ENCODE peak calls at places on chromosomes 3 and 15, in ten cellular contexts. Q, C, S, A, V, B, X, R, M and E are unnamed samples.
A peak's percentile ranks its signal among the peaks of the same experiment; 100 is the strongest.

GRCh38 chr15:25947336-25948080 is 84.4 kb upstream of the ATP10A start:
- DNase-seq in R (peak; percentile 4), B (no peak), A (no peak), V (no peak), Q (peak; percentile 17), S (no peak), X (no peak), M (no peak), C (peak; percentile 57), E (no peak)

GRCh38 chr15:76342046-76342381 is 5.4 kb downstream of the ISL2 start:
- DNase-seq in V (no peak), Q (no peak), M (no peak), R (peak; percentile 9), C (no peak), S (no peak), A (no peak), B (no peak), X (no peak), E (no peak)

GRCh38 chr3:129936757-129937156 is 37.8 kb upstream of the TRH start:
- DNase-seq in Q (peak; percentile 10), C (peak; percentile 65), V (no peak), A (peak; percentile 70), R (no peak), B (peak; percentile 78), S (peak; percentile 38), M (peak; percentile 86), X (no peak), E (peak; percentile 87)

GRCh38 chr3:49610881-49611280 is 56.6 kb downstream of the BSN start:
- DNase-seq in C (no peak), B (no peak), S (no peak), A (no peak), M (no peak), R (no peak), Q (no peak), V (no peak), X (no peak), E (no peak)

GRCh38 chr15:75179773-75180140 is 21.9 kb upstream of the C15orf39 start:
- DNase-seq in A (no peak), C (no peak), V (no peak), R (no peak), Q (no peak), X (no peak), S (no peak), B (no peak), M (peak; percentile 72), E (no peak)

GRCh38 chr3:57151021-57151449 is 14.1 kb downstream of the IL17RD start:
- DNase-seq in Q (no peak), X (no peak), V (no peak), S (no peak), M (peak; percentile 30), C (no peak), R (no peak), A (peak; percentile 33), B (no peak), E (no peak)

GRCh38 chr3:112445839-112446238 is 53.4 kb downstream of the BTLA start:
- DNase-seq in S (no peak), M (no peak), X (no peak), V (no peak), C (no peak), A (peak; percentile 64), Q (no peak), B (no peak), R (no peak), E (no peak)

GRCh38 chr3:170117134-170117533 is 64.4 kb downstream of the PHC3 start:
- DNase-seq in S (no peak), M (no peak), A (peak; percentile 20), R (no peak), X (no peak), V (no peak), B (peak; percentile 19), Q (no peak), C (peak; percentile 25), E (no peak)

GRCh38 chr3:149414557-149415231 is 37.2 kb upstream of the TM4SF1 start:
- DNase-seq in R (no peak), V (no peak), B (no peak), X (no peak), A (peak; percentile 56), M (peak; percentile 44), Q (no peak), S (no peak), C (no peak), E (no peak)

GRCh38 chr3:45368382-45368781 is 20.0 kb upstream of the LARS2 start:
- DNase-seq in R (no peak), X (no peak), S (no peak), Q (no peak), A (no peak), B (no peak), V (no peak), M (no peak), C (no peak), E (no peak)

GRCh38 chr15:40932625-40933519 is 3.7 kb downstream of the DLL4 start:
- DNase-seq in C (no peak), X (no peak), Q (peak; percentile 21), S (no peak), R (no peak), A (no peak), M (no peak), B (no peak), V (no peak), E (no peak)

GRCh38 chr3:82087958-82088357 is 326.5 kb upstream of the GBE1 start:
- DNase-seq in A (peak; percentile 81), S (no peak), B (no peak), R (no peak), X (no peak), M (peak; percentile 66), V (no peak), Q (no peak), C (no peak), E (no peak)

GRCh38 chr15:55319537-55320325 is 709 bp downstream of the PIGB start:
- DNase-seq in M (peak; percentile 33), X (no peak), A (peak; percentile 23), C (peak; percentile 22), V (peak; percentile 79), B (peak; percentile 26), S (peak; percentile 27), Q (no peak), R (no peak), E (peak; percentile 82)

GRCh38 chr3:71011565-71012287 is 571.8 kb downstream of the FOXP1 start:
- DNase-seq in Q (no peak), B (no peak), R (no peak), V (peak; percentile 55), A (no peak), S (no peak), M (no peak), X (no peak), C (peak; percentile 33), E (peak; percentile 9)

GRCh38 chr15:72168131-72168825 is 29.3 kb downstream of the GRAMD2A start:
- DNase-seq in C (peak; percentile 87), A (peak; percentile 29), V (no peak), R (no peak), S (peak; percentile 67), X (no peak), Q (no peak), B (peak; percentile 52), M (peak; percentile 17), E (peak; percentile 77)

GRCh38 chr15:81106560-81106959 is 27.5 kb upstream of the CFAP161 start:
- DNase-seq in X (peak; percentile 4), A (peak; percentile 86), B (peak; percentile 65), S (peak; percentile 58), V (peak; percentile 60), C (peak; percentile 86), M (peak; percentile 84), R (peak; percentile 51), Q (peak; percentile 33), E (peak; percentile 83)

GRCh38 chr3:64143399-64144130 is 81.7 kb downstream of the PRICKLE2 start:
- DNase-seq in S (no peak), M (peak; percentile 69), C (no peak), X (no peak), V (no peak), A (peak; percentile 60), B (no peak), R (no peak), Q (peak; percentile 29), E (peak; percentile 11)

GRCh38 chr15:94584833-94585244 is 353.5 kb downstream of the MCTP2 start:
- DNase-seq in A (peak; percentile 18), B (peak; percentile 98), M (no peak), C (peak; percentile 96), X (peak; percentile 40), R (no peak), S (peak; percentile 82), Q (no peak), V (peak; percentile 48), E (peak; percentile 92)

GRCh38 chr3:196528639-196529233 is 13.6 kb upstream of the SMCO1 start:
- DNase-seq in S (peak; percentile 84), V (peak; percentile 92), X (peak; percentile 49), Q (peak; percentile 11), A (peak; percentile 64), C (peak; percentile 92), B (peak; percentile 75), M (peak; percentile 65), R (peak; percentile 86), E (peak; percentile 64)

GRCh38 chr3:134611516-134611915 is 39.3 kb downstream of the KY start:
- DNase-seq in X (no peak), R (no peak), S (no peak), B (no peak), C (no peak), M (no peak), Q (no peak), V (no peak), A (no peak), E (no peak)

GRCh38 chr3:71101014-71101413 is 482.5 kb downstream of the FOXP1 start:
- DNase-seq in Q (no peak), S (no peak), X (no peak), B (no peak), R (no peak), C (no peak), A (peak; percentile 45), M (peak; percentile 54), V (no peak), E (no peak)

GRCh38 chr3:175620093-175620492 is 761.0 kb downstream of the NAALADL2 start:
- DNase-seq in B (no peak), X (no peak), V (no peak), Q (no peak), C (no peak), A (no peak), S (no peak), R (no peak), M (no peak), E (no peak)

GRCh38 chr15:78035319-78035718 is 42.2 kb downstream of the TBC1D2B start:
- DNase-seq in C (peak; percentile 89), Q (no peak), B (peak; percentile 85), X (no peak), A (peak; percentile 69), V (peak; percentile 8), M (peak; percentile 69), R (no peak), S (peak; percentile 51), E (no peak)

GRCh38 chr3:61876797-61877196 is 315.4 kb downstream of the PTPRG start:
- DNase-seq in S (no peak), M (peak; percentile 83), V (no peak), X (no peak), A (peak; percentile 78), C (no peak), B (no peak), R (no peak), Q (no peak), E (no peak)

GRCh38 chr15:41955807-41956525 is 16.4 kb downstream of the EHD4 start:
- DNase-seq in B (no peak), V (no peak), Q (no peak), R (no peak), X (no peak), M (no peak), C (no peak), S (no peak), A (no peak), E (no peak)

GRCh38 chr15:83064859-83065258 is 2.2 kb downstream of the BTBD1 start:
- DNase-seq in C (peak; percentile 71), V (no peak), A (peak; percentile 17), X (no peak), B (peak; percentile 11), S (no peak), M (peak; percentile 30), Q (peak; percentile 8), R (no peak), E (peak; percentile 47)

GRCh38 chr15:83850846-83851245 is 196.9 kb downstream of the ADAMTSL3 start:
- DNase-seq in B (no peak), M (no peak), R (no peak), C (no peak), Q (no peak), A (no peak), X (no peak), S (no peak), V (no peak), E (no peak)

GRCh38 chr3:120558784-120559227 is 37.3 kb upstream of the NDUFB4 start:
- DNase-seq in V (peak; percentile 92), C (peak; percentile 94), S (peak; percentile 92), Q (peak; percentile 52), R (peak; percentile 90), A (peak; percentile 95), X (peak; percentile 88), B (peak; percentile 87), M (peak; percentile 90), E (peak; percentile 93)